ENCODE peak calls at places on chromosomes 11 and 22, in four cellular contexts. One of them, this sample, is unnamed.

GRCh38 chr22:49367016-49367697 is 460.5 kb downstream of the BRD1 start:
- DNase-seq in tibial artery: peak
- DNase-seq in coronary artery: peak
- DNase-seq in cardiac muscle cell: no peak
- DNase-seq in this sample: no peak

GRCh38 chr11:86067230-86068137 is 1.4 kb downstream of the PICALM start:
- DNase-seq in cardiac muscle cell: no peak
- DNase-seq in coronary artery: no peak
- DNase-seq in tibial artery: no peak
- DNase-seq in this sample: no peak

GRCh38 chr11:8693010-8693551 is 10.5 kb downstream of the RPL27A start:
- DNase-seq in tibial artery: no peak
- DNase-seq in coronary artery: peak
- DNase-seq in cardiac muscle cell: peak
- DNase-seq in this sample: peak

GRCh38 chr11:100719362-100719761 is 32.3 kb downstream of the ARHGAP42 start:
- DNase-seq in tibial artery: no peak
- DNase-seq in cardiac muscle cell: peak
- DNase-seq in coronary artery: no peak
- DNase-seq in this sample: no peak

GRCh38 chr11:133951484-133952198 is 5.1 kb downstream of the IGSF9B start:
- DNase-seq in coronary artery: peak
- DNase-seq in tibial artery: peak
- DNase-seq in cardiac muscle cell: peak
- DNase-seq in this sample: no peak

GRCh38 chr11:92302766-92303165 is 78.1 kb downstream of the FAT3 start:
- DNase-seq in coronary artery: no peak
- DNase-seq in tibial artery: no peak
- DNase-seq in cardiac muscle cell: no peak
- DNase-seq in this sample: no peak

GRCh38 chr22:49975543-49976389 is 15.2 kb downstream of the PIM3 start:
- DNase-seq in cardiac muscle cell: peak
- DNase-seq in coronary artery: peak
- DNase-seq in tibial artery: peak
- DNase-seq in this sample: peak

GRCh38 chr11:111978028-111978771 is 41.1 kb downstream of the DIXDC1 start:
- DNase-seq in cardiac muscle cell: peak
- DNase-seq in coronary artery: peak
- DNase-seq in tibial artery: peak
- DNase-seq in this sample: peak

GRCh38 chr11:10397226-10397987 is 57.7 kb upstream of the AMPD3 start:
- DNase-seq in cardiac muscle cell: no peak
- DNase-seq in coronary artery: no peak
- DNase-seq in tibial artery: no peak
- DNase-seq in this sample: no peak

GRCh38 chr22:23984430-23984829 is 4.5 kb downstream of the GSTT2 start:
- DNase-seq in cardiac muscle cell: peak
- DNase-seq in coronary artery: no peak
- DNase-seq in tibial artery: no peak
- DNase-seq in this sample: no peak

DNA sequence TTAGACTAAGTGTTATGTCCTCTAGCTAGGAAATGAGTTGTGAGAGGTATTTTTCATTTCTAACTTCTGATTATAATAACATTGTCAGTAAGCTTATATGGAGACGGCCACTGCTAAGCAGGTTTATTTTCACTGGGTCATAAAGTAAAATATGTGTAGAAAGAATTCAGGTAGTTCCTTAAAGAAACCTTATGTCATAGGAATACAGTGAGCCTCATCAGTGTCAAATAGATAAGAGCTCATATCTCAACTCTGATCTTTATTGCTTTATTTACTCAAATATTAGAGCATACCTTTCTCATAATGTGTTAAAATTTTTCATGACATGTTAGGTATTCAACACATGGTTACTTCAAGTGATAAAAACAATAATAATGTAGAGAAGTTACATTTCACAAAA is 182.1 kb downstream of the LUZP2 start:
- DNase-seq in cardiac muscle cell: no peak
- DNase-seq in tibial artery: no peak
- DNase-seq in coronary artery: no peak
- DNase-seq in this sample: no peak
- H3K27ac ChIP-seq in cardiac muscle cell: no peak
- H3K27ac ChIP-seq in tibial artery: no peak
- H3K27ac ChIP-seq in coronary artery: no peak
- H3K27ac ChIP-seq in this sample: no peak

GRCh38 chr11:60457576-60457975 is 1.9 kb downstream of the MS4A1 start:
- DNase-seq in tibial artery: no peak
- DNase-seq in coronary artery: no peak
- DNase-seq in cardiac muscle cell: no peak
- DNase-seq in this sample: no peak
- H3K4me3 ChIP-seq in tibial artery: no peak
- H3K4me3 ChIP-seq in coronary artery: no peak
- H3K4me3 ChIP-seq in cardiac muscle cell: no peak
- H3K4me3 ChIP-seq in this sample: no peak

GRCh38 chr22:26548303-26548702 is 36.0 kb upstream of the TFIP11 start:
- DNase-seq in tibial artery: no peak
- DNase-seq in cardiac muscle cell: no peak
- DNase-seq in coronary artery: no peak
- DNase-seq in this sample: no peak

GRCh38 chr22:26551568-26551967 is 38.4 kb downstream of the TPST2 start:
- DNase-seq in coronary artery: no peak
- DNase-seq in tibial artery: no peak
- DNase-seq in cardiac muscle cell: no peak
- DNase-seq in this sample: no peak

GRCh38 chr22:26548984-26549383 is 36.7 kb upstream of the TFIP11 start:
- DNase-seq in tibial artery: no peak
- DNase-seq in cardiac muscle cell: no peak
- DNase-seq in coronary artery: no peak
- DNase-seq in this sample: no peak

GRCh38 chr22:26550498-26551033 is 38.3 kb upstream of the TFIP11 start:
- DNase-seq in tibial artery: peak
- DNase-seq in cardiac muscle cell: peak
- DNase-seq in coronary artery: peak
- DNase-seq in this sample: peak

DNA sequence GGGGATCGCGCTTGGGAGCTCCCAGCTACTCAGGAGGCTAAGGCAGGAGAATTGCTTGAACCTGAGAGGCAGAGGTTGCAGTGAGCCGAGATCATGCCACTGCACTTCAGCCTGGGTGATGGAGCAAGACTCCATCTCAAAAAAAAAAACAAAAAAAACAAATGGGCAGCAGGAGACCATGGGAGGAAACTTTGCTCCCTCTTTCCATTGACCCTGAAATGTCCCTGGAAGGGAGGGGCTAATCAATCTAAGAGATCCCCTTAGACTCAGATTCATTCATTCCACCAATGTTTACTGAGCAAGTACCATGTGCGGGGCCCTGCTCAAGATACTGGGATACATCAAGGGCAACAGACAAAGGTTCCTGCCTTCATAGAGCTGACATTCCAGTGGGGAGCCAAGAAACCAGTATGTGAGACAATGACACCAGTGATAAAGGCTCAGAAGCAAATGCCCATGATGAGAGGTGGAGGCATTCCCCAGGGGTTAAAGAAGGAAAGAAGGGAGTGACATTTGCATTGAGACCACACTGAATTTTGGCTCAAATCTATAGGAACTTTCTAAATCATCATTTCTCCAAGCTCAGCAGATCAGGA is 37.7 kb upstream of the TFIP11 start:
- DNase-seq in coronary artery: no peak
- DNase-seq in tibial artery: no peak
- DNase-seq in cardiac muscle cell: peak
- DNase-seq in this sample: no peak
- H3K27ac ChIP-seq in coronary artery: peak
- H3K27ac ChIP-seq in tibial artery: peak
- H3K27ac ChIP-seq in cardiac muscle cell: no peak
- H3K27ac ChIP-seq in this sample: no peak

GRCh38 chr11:45917286-45917622 is 423 bp downstream of the PEX16 start:
- DNase-seq in tibial artery: no peak
- DNase-seq in coronary artery: no peak
- DNase-seq in cardiac muscle cell: no peak
- DNase-seq in this sample: no peak
- H3K4me3 ChIP-seq in tibial artery: peak
- H3K4me3 ChIP-seq in coronary artery: peak
- H3K4me3 ChIP-seq in cardiac muscle cell: peak
- H3K4me3 ChIP-seq in this sample: peak

GRCh38 chr22:27594474-27595134 is 207.0 kb downstream of the MN1 start:
- DNase-seq in cardiac muscle cell: no peak
- DNase-seq in tibial artery: no peak
- DNase-seq in coronary artery: no peak
- DNase-seq in this sample: no peak

GRCh38 chr22:27596133-27596905 is 205.2 kb downstream of the MN1 start:
- DNase-seq in coronary artery: no peak
- DNase-seq in tibial artery: no peak
- DNase-seq in cardiac muscle cell: no peak
- DNase-seq in this sample: no peak

GRCh38 chr22:27601195-27601594 is 200.4 kb downstream of the MN1 start:
- DNase-seq in coronary artery: no peak
- DNase-seq in cardiac muscle cell: peak
- DNase-seq in tibial artery: no peak
- DNase-seq in this sample: no peak

GRCh38 chr22:27598792-27599191 is 202.8 kb downstream of the MN1 start:
- DNase-seq in coronary artery: no peak
- DNase-seq in cardiac muscle cell: no peak
- DNase-seq in tibial artery: no peak
- DNase-seq in this sample: no peak

GRCh38 chr22:27597703-27598444 is 203.7 kb downstream of the MN1 start:
- DNase-seq in coronary artery: no peak
- DNase-seq in tibial artery: no peak
- DNase-seq in cardiac muscle cell: peak
- DNase-seq in this sample: no peak
- H3K27ac ChIP-seq in coronary artery: no peak
- H3K27ac ChIP-seq in tibial artery: no peak
- H3K27ac ChIP-seq in cardiac muscle cell: no peak
- H3K27ac ChIP-seq in this sample: no peak

GRCh38 chr11:102879801-102880200 is 5.0 kb upstream of the MMP12 start:
- DNase-seq in tibial artery: no peak
- DNase-seq in coronary artery: no peak
- DNase-seq in cardiac muscle cell: no peak
- DNase-seq in this sample: no peak

GRCh38 chr11:102878595-102878994 is 3.8 kb upstream of the MMP12 start:
- DNase-seq in cardiac muscle cell: no peak
- DNase-seq in coronary artery: no peak
- DNase-seq in tibial artery: no peak
- DNase-seq in this sample: no peak

GRCh38 chr11:102882389-102883024 is 7.7 kb upstream of the MMP12 start:
- DNase-seq in tibial artery: no peak
- DNase-seq in coronary artery: no peak
- DNase-seq in cardiac muscle cell: no peak
- DNase-seq in this sample: no peak

GRCh38 chr11:102886999-102887398 is 12.2 kb upstream of the MMP12 start:
- DNase-seq in tibial artery: no peak
- DNase-seq in cardiac muscle cell: no peak
- DNase-seq in coronary artery: no peak
- DNase-seq in this sample: no peak

DNA sequence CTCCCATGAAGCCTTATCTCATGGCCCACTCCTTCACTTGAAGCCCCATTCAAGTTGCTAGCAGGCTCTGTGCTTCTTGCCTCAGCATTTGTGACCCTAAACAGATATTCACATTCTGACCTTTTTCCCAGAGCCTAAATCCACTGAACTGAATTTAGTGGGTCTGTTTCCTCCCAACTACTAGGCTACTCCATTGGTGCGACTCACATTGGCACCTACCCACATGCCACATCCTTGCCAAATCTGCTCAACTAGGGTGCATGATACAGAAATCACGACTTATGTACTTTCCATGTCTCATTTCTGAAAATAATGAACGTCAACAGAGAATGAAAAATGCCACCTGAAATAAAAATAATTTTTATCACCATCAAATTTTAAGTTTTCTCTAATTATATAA is 8.3 kb upstream of the MMP12 start:
- DNase-seq in cardiac muscle cell: no peak
- DNase-seq in coronary artery: no peak
- DNase-seq in tibial artery: no peak
- DNase-seq in this sample: no peak
- H3K4me3 ChIP-seq in cardiac muscle cell: no peak
- H3K4me3 ChIP-seq in coronary artery: no peak
- H3K4me3 ChIP-seq in tibial artery: no peak
- H3K4me3 ChIP-seq in this sample: no peak

This sample was measured in uterus.